ENCODE peak calls at places on chromosomes 6 and 20, in five cellular contexts. T is GM23248, P is OCI-LY7, G is HCT116, C is SK-N-SH. I is an unnamed sample.

GRCh38 chr6:41548098-41548840 is 2.1 kb downstream of the FOXP4 start:
- DNase-seq in T (no peak), P (no peak), G (no peak), C (no peak), I (no peak)

GRCh38 chr6:43608310-43608763 is 20.7 kb downstream of the GTPBP2 start:
- DNase-seq in T (peak; percentile 82), P (peak; percentile 62), G (peak; percentile 73), C (peak; percentile 77), I (peak; percentile 86)

GRCh38 chr20:21564127-21564773 is 50.4 kb upstream of the NKX2-2 start:
- DNase-seq in T (no peak), P (no peak), G (no peak), C (peak; percentile 6), I (no peak)

GRCh38 chr6:36691612-36692011 is 6.0 kb upstream of the RAB44 start:
- DNase-seq in T (no peak), P (no peak), G (no peak), C (no peak), I (no peak)

GRCh38 chr6:154487367-154488275 is 22.9 kb downstream of the CNKSR3 start:
- DNase-seq in T (no peak), P (no peak), G (no peak), C (peak; percentile 43), I (no peak)

GRCh38 chr6:30007132-30007764 is 53.8 kb upstream of the POLR1H start:
- DNase-seq in T (no peak), P (no peak), G (no peak), C (no peak), I (no peak)

GRCh38 chr6:85714893-85715530 is 72.3 kb upstream of the SYNCRIP start:
- DNase-seq in T (no peak), P (no peak), G (no peak), C (no peak), I (no peak)

GRCh38 chr6:16901777-16902176 is 140.5 kb upstream of the ATXN1 start:
- DNase-seq in T (peak; percentile 82), P (no peak), G (no peak), C (peak; percentile 6), I (peak; percentile 75)

GRCh38 chr20:9590189-9590588 is 75.8 kb downstream of the LAMP5 start:
- DNase-seq in T (peak; percentile 17), P (no peak), G (no peak), C (no peak), I (peak; percentile 99)

DNA sequence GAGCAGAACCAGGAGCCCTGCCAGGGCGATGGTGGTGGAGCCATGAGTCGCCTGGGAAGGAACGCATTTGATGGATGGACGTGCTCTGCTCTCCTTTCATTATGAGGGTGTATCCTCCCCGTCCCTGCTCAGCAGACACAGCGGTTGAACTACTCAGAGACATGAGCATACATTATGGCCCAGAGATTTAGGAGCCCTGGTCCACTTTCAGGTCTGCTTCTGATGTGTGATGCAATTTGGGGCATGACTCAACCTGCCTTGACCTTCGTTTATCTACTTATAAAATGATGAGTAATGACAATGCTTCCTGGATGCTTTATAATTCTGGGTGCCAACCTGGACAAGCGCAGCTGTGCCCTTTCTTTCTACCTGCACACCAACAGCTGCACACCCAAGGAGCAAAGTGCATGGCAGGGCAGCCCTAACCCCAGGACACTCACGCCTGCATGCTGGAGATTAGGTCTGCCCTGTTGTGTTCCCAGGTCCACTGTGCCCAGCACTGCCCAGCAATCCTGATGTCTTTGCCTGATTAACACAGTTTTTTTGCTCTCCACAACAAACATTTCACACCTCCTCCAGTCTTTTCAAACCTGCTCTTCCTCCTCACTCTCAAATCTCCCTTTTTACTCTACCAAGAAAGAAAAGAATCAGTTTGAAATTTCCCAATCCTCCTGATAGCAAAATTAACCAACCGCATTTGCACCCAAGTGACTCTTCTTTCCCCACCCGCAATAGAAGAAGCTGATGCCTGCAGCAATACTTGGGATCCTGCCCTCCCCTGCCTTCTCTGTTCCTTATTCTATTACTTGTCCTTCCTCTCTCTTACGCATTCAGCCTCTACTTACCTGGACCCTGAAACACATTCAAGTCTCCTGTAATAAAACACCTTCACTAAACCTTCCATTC is 81.2 kb downstream of the EZR start:
- DNase-seq in T (peak; percentile 63), P (no peak), G (peak; percentile 92), C (no peak), I (peak; percentile 81)
- TF ChIP-seq EZH2phosphoT487 in T (no peak), P (no peak), G (no peak), C (no peak), I (no peak)

GRCh38 chr6:3777695-3778461 is 26.4 kb upstream of the PXDC1 start:
- DNase-seq in T (no peak), P (no peak), G (no peak), C (no peak), I (no peak)
- H2AFZ ChIP-seq in T (no peak overlapping the region), P (no peak overlapping the region), G (no peak overlapping the region), C (no peak overlapping the region), I (no peak overlapping the region)

GRCh38 chr20:31237763-31238162 is 19.7 kb upstream of the DEFB115 start:
- DNase-seq in T (no peak), P (no peak), G (no peak), C (no peak), I (no peak)
- H3K9me3 ChIP-seq in T (peaks cover 4% of the 10 kb centered on the region), P (peaks cover 83% of the 10 kb centered on the region), G (peaks cover 91% of the 10 kb centered on the region), C (no peaks in the 10 kb centered on the region), I (peaks cover 90% of the 10 kb centered on the region)

DNA sequence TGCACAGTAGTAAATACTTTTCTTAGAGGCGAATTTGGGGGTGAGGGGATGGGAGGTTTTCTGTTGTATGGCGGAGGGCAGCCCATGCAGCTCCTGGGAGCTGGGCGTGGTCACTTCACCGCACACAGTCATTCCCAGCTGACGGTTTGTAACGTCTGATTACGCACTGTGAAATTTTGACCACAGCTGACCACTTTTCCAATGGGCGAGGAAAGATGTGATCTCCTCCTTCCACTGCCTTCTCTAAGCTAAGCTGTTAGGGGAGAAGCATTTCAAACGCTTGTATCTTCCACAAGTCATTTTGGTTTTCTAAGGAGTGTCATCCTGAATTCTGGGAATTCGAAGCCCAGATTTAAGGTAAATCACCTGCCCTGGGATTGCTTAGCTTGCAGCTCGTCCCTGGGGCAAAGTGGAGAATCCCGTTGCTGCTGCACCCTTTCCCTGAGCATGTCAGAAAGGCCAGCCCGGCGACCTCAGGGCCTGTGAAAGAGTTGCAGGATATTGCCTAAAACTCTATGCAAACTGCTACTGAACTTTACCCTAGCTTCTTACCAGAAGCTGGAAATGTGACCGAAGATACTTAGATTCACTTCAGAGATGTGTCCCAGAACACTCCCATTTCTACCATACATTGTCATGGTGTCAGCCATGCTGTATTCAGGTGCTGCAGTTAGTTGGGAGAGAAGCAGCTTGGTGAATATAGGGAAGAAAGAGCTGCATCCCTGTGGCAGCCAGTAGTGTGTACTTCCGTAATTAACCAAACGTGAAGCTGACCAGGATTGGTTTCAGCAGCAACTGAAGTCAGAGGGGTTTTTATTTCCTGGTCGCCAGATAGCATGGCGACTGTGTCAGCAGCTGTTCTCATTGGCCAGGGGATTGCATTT is 58.9 kb downstream of the RREB1 start:
- DNase-seq in T (no peak), P (no peak), G (no peak), C (no peak), I (no peak)
- TF ChIP-seq EZH2phosphoT487 in T (no peak), P (no peak), G (no peak), C (no peak), I (no peak)

I was measured in PC-3.